ENCODE peak calls at places on chromosomes 16 and 17, in seven cellular contexts. One of them, this sample, is unnamed.

GRCh38 chr17:7292729-7293128 is 1.7 kb downstream of the YBX2 start:
- DNase-seq in lower lobe of right lung: no peak
- DNase-seq in tibial artery: no peak
- DNase-seq in cardiac fibroblast: peak
- DNase-seq in Caco-2: no peak
- DNase-seq in GM23338: no peak
- DNase-seq in right lobe of liver: no peak
- DNase-seq in this sample: no peak

GRCh38 chr16:83310816-83311215 is 497.0 kb upstream of the HSBP1 start:
- DNase-seq in lower lobe of right lung: no peak
- DNase-seq in tibial artery: no peak
- DNase-seq in cardiac fibroblast: peak
- DNase-seq in Caco-2: no peak
- DNase-seq in GM23338: no peak
- DNase-seq in right lobe of liver: no peak
- DNase-seq in this sample: no peak

GRCh38 chr16:2490190-2491105 is 15.5 kb downstream of the TBC1D24 start:
- DNase-seq in lower lobe of right lung: no peak
- DNase-seq in tibial artery: no peak
- DNase-seq in cardiac fibroblast: no peak
- DNase-seq in Caco-2: no peak
- DNase-seq in GM23338: no peak
- DNase-seq in right lobe of liver: no peak
- DNase-seq in this sample: no peak

GRCh38 chr17:7774037-7774659 is 56.6 kb downstream of the DNAH2 start:
- DNase-seq in lower lobe of right lung: no peak
- DNase-seq in tibial artery: no peak
- DNase-seq in cardiac fibroblast: peak
- DNase-seq in Caco-2: peak
- DNase-seq in GM23338: no peak
- DNase-seq in right lobe of liver: no peak
- DNase-seq in this sample: no peak

GRCh38 chr16:71826533-71827017 is 17.9 kb upstream of the AP1G1 start:
- DNase-seq in lower lobe of right lung: no peak
- DNase-seq in tibial artery: no peak
- DNase-seq in cardiac fibroblast: peak
- DNase-seq in Caco-2: no peak
- DNase-seq in GM23338: no peak
- DNase-seq in right lobe of liver: no peak
- DNase-seq in this sample: no peak

GRCh38 chr16:49674255-49674980 is 181.5 kb downstream of the ZNF423 start:
- DNase-seq in lower lobe of right lung: no peak
- DNase-seq in tibial artery: no peak
- DNase-seq in cardiac fibroblast: no peak
- DNase-seq in Caco-2: no peak
- DNase-seq in GM23338: no peak
- DNase-seq in right lobe of liver: no peak
- DNase-seq in this sample: no peak

GRCh38 chr16:67364610-67365256 is 28.6 kb downstream of the TPPP3 start:
- DNase-seq in lower lobe of right lung: no peak
- DNase-seq in tibial artery: no peak
- DNase-seq in cardiac fibroblast: no peak
- DNase-seq in Caco-2: no peak
- DNase-seq in GM23338: no peak
- DNase-seq in right lobe of liver: no peak
- DNase-seq in this sample: no peak

GRCh38 chr17:35241520-35241919 is 1.4 kb upstream of the SLFN5 start:
- DNase-seq in lower lobe of right lung: no peak
- DNase-seq in tibial artery: no peak
- DNase-seq in cardiac fibroblast: no peak
- DNase-seq in Caco-2: no peak
- DNase-seq in GM23338: peak
- DNase-seq in right lobe of liver: peak
- DNase-seq in this sample: no peak

GRCh38 chr17:76131061-76131691 is 9.9 kb downstream of the FOXJ1 start:
- DNase-seq in lower lobe of right lung: no peak
- DNase-seq in tibial artery: no peak
- DNase-seq in cardiac fibroblast: no peak
- DNase-seq in Caco-2: peak
- DNase-seq in GM23338: peak
- DNase-seq in right lobe of liver: no peak
- DNase-seq in this sample: no peak

GRCh38 chr16:64153718-64154117 is 968.1 kb downstream of the CDH11 start:
- DNase-seq in lower lobe of right lung: no peak
- DNase-seq in tibial artery: no peak
- DNase-seq in cardiac fibroblast: no peak
- DNase-seq in Caco-2: no peak
- DNase-seq in GM23338: no peak
- DNase-seq in right lobe of liver: no peak
- DNase-seq in this sample: no peak

GRCh38 chr16:50861926-50862325 is 120.0 kb downstream of the CYLD start:
- DNase-seq in lower lobe of right lung: no peak
- DNase-seq in tibial artery: no peak
- DNase-seq in cardiac fibroblast: peak
- DNase-seq in Caco-2: no peak
- DNase-seq in GM23338: no peak
- DNase-seq in right lobe of liver: no peak
- DNase-seq in this sample: no peak

GRCh38 chr17:81566461-81567126 is 14.4 kb upstream of the FAAP100 start:
- DNase-seq in lower lobe of right lung: no peak
- DNase-seq in tibial artery: peak
- DNase-seq in cardiac fibroblast: peak
- DNase-seq in Caco-2: no peak
- DNase-seq in GM23338: no peak
- DNase-seq in right lobe of liver: peak
- DNase-seq in this sample: peak

GRCh38 chr16:2056681-2057407 is 9.1 kb downstream of the TSC2 start:
- DNase-seq in lower lobe of right lung: no peak
- DNase-seq in tibial artery: no peak
- DNase-seq in cardiac fibroblast: no peak
- DNase-seq in Caco-2: peak
- DNase-seq in GM23338: peak
- DNase-seq in right lobe of liver: peak
- DNase-seq in this sample: no peak

GRCh38 chr17:13531701-13532100 is 70.0 kb downstream of the HS3ST3A1 start:
- DNase-seq in lower lobe of right lung: no peak
- DNase-seq in tibial artery: no peak
- DNase-seq in cardiac fibroblast: no peak
- DNase-seq in Caco-2: no peak
- DNase-seq in GM23338: no peak
- DNase-seq in right lobe of liver: no peak
- DNase-seq in this sample: no peak

GRCh38 chr17:60006160-60006559 is 41.6 kb upstream of the RNFT1 start:
- DNase-seq in lower lobe of right lung: no peak
- DNase-seq in tibial artery: no peak
- DNase-seq in cardiac fibroblast: no peak
- DNase-seq in Caco-2: no peak
- DNase-seq in GM23338: no peak
- DNase-seq in right lobe of liver: no peak
- DNase-seq in this sample: no peak

GRCh38 chr16:65353183-65353582 is 231.3 kb upstream of the CDH11 start:
- DNase-seq in lower lobe of right lung: no peak
- DNase-seq in tibial artery: no peak
- DNase-seq in cardiac fibroblast: no peak
- DNase-seq in Caco-2: no peak
- DNase-seq in GM23338: no peak
- DNase-seq in right lobe of liver: no peak
- DNase-seq in this sample: no peak

GRCh38 chr17:32546031-32546444 is 59.2 kb downstream of the CDK5R1 start:
- DNase-seq in lower lobe of right lung: no peak
- DNase-seq in tibial artery: no peak
- DNase-seq in cardiac fibroblast: no peak
- DNase-seq in Caco-2: no peak
- DNase-seq in GM23338: peak
- DNase-seq in right lobe of liver: no peak
- DNase-seq in this sample: no peak

GRCh38 chr16:10182186-10182683 is at the start of gene GRIN2A:
- DNase-seq in lower lobe of right lung: no peak
- DNase-seq in tibial artery: no peak
- DNase-seq in cardiac fibroblast: no peak
- DNase-seq in Caco-2: peak
- DNase-seq in GM23338: peak
- DNase-seq in right lobe of liver: no peak
- DNase-seq in this sample: no peak
- H3K4me3 ChIP-seq in lower lobe of right lung: peak
- H3K4me3 ChIP-seq in tibial artery: peak
- H3K4me3 ChIP-seq in cardiac fibroblast: no peak
- H3K4me3 ChIP-seq in Caco-2: peak
- H3K4me3 ChIP-seq in GM23338: peak
- H3K4me3 ChIP-seq in right lobe of liver: peak
- H3K4me3 ChIP-seq in this sample: peak

DNA sequence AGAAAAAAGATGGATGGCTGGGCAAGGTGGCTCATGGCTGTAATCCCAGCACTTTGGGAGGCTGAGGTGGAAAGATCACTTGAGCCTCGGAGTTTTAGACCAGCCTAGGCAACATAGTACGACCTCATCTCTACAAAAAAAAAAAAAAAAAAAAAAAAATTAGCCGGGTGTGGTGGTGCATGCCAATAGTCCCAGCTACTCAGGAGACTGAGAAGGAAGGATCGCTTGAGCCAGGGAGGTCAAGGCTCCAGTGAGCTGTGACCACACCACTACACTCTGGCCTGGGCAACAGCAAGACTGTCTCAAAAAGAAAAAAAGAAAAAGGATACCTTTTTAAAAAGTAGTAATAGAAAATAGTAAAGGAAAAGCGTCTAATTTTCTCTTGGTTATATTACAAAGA is 20.7 kb downstream of the ZNF652 start:
- DNase-seq in lower lobe of right lung: no peak
- DNase-seq in tibial artery: no peak
- DNase-seq in cardiac fibroblast: no peak
- DNase-seq in Caco-2: no peak
- DNase-seq in GM23338: no peak
- DNase-seq in right lobe of liver: no peak
- DNase-seq in this sample: no peak
- H3K4me3 ChIP-seq in lower lobe of right lung: no peak
- H3K4me3 ChIP-seq in tibial artery: no peak
- H3K4me3 ChIP-seq in cardiac fibroblast: no peak
- H3K4me3 ChIP-seq in Caco-2: no peak
- H3K4me3 ChIP-seq in GM23338: no peak
- H3K4me3 ChIP-seq in right lobe of liver: no peak
- H3K4me3 ChIP-seq in this sample: no peak

DNA sequence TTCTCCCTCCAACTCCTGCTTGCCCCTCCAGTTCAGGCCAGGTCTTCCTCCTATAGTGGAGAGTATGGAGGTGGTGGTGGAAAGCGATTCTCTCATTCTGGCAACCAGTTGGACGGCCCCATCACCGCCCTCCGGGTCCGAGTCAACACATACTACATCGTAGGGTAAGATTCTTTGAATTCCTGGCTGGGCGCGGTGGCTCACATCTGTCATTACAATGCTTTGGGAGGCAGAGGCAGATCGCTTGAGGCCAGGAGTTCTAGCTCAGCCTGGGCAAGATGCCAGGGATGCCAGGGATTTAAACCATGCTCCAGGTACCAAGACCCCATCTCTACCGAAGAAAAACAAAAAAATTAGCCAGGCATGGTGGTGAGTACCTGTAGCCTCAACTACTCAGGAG is 1.4 kb downstream of the ZG16 start:
- DNase-seq in lower lobe of right lung: no peak
- DNase-seq in tibial artery: no peak
- DNase-seq in cardiac fibroblast: peak
- DNase-seq in Caco-2: peak
- DNase-seq in GM23338: peak
- DNase-seq in right lobe of liver: no peak
- DNase-seq in this sample: no peak
- H3K4me3 ChIP-seq in lower lobe of right lung: no peak
- H3K4me3 ChIP-seq in tibial artery: no peak
- H3K4me3 ChIP-seq in cardiac fibroblast: no peak
- H3K4me3 ChIP-seq in Caco-2: no peak
- H3K4me3 ChIP-seq in GM23338: no peak
- H3K4me3 ChIP-seq in right lobe of liver: no peak
- H3K4me3 ChIP-seq in this sample: no peak

DNA sequence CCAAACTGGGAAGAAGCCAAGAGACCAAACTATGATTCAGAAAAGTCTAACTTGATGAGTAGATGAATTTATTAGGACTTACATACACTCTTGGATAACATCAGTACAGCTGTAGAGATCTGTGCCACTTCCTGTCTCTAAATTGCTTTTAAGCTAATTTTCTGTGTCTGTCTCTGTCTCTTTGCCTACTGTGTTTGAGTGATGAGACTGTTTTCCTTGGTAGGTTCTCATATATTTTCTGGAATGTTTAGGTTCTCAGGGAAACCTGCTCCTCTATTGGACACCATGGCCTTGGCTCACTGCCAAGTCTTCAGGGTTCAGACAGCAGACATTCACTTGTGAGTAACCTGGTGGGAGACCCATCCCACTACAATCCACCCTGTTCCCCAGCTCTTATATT is 103.5 kb upstream of the KIF2B start:
- DNase-seq in lower lobe of right lung: no peak
- DNase-seq in tibial artery: no peak
- DNase-seq in cardiac fibroblast: no peak
- DNase-seq in Caco-2: no peak
- DNase-seq in GM23338: no peak
- DNase-seq in right lobe of liver: no peak
- DNase-seq in this sample: no peak
- H3K4me3 ChIP-seq in lower lobe of right lung: no peak
- H3K4me3 ChIP-seq in tibial artery: no peak
- H3K4me3 ChIP-seq in cardiac fibroblast: no peak
- H3K4me3 ChIP-seq in Caco-2: no peak
- H3K4me3 ChIP-seq in GM23338: no peak
- H3K4me3 ChIP-seq in right lobe of liver: no peak
- H3K4me3 ChIP-seq in this sample: no peak

GRCh38 chr17:44283374-44284023 is 15.6 kb upstream of the SLC4A1 start:
- DNase-seq in lower lobe of right lung: no peak
- DNase-seq in tibial artery: no peak
- DNase-seq in cardiac fibroblast: no peak
- DNase-seq in Caco-2: no peak
- DNase-seq in GM23338: no peak
- DNase-seq in right lobe of liver: no peak
- DNase-seq in this sample: no peak

GRCh38 chr17:44280383-44280782 is 12.4 kb upstream of the SLC4A1 start:
- DNase-seq in lower lobe of right lung: no peak
- DNase-seq in tibial artery: no peak
- DNase-seq in cardiac fibroblast: no peak
- DNase-seq in Caco-2: no peak
- DNase-seq in GM23338: no peak
- DNase-seq in right lobe of liver: no peak
- DNase-seq in this sample: no peak

GRCh38 chr17:44278006-44278405 is 10.1 kb upstream of the SLC4A1 start:
- DNase-seq in lower lobe of right lung: no peak
- DNase-seq in tibial artery: no peak
- DNase-seq in cardiac fibroblast: peak
- DNase-seq in Caco-2: no peak
- DNase-seq in GM23338: no peak
- DNase-seq in right lobe of liver: no peak
- DNase-seq in this sample: no peak

GRCh38 chr17:44281570-44281969 is 13.6 kb upstream of the SLC4A1 start:
- DNase-seq in lower lobe of right lung: no peak
- DNase-seq in tibial artery: no peak
- DNase-seq in cardiac fibroblast: no peak
- DNase-seq in Caco-2: no peak
- DNase-seq in GM23338: no peak
- DNase-seq in right lobe of liver: no peak
- DNase-seq in this sample: no peak

GRCh38 chr17:44279586-44280344 is 11.8 kb upstream of the SLC4A1 start:
- DNase-seq in lower lobe of right lung: peak
- DNase-seq in tibial artery: peak
- DNase-seq in cardiac fibroblast: peak
- DNase-seq in Caco-2: no peak
- DNase-seq in GM23338: peak
- DNase-seq in right lobe of liver: peak
- DNase-seq in this sample: peak
- H3K4me3 ChIP-seq in lower lobe of right lung: peak
- H3K4me3 ChIP-seq in tibial artery: no peak
- H3K4me3 ChIP-seq in cardiac fibroblast: no peak
- H3K4me3 ChIP-seq in Caco-2: no peak
- H3K4me3 ChIP-seq in GM23338: no peak
- H3K4me3 ChIP-seq in right lobe of liver: no peak
- H3K4me3 ChIP-seq in this sample: no peak

This sample was measured in right atrium auricular region.